ENCODE peak calls at places on chromosomes 13 and 19, in eight cellular contexts. N, E, T, W, I, D, K and H are unnamed samples.

GRCh38 chr13:114079601-114080536 is 52.6 kb downstream of the RASA3 start:
- DNase-seq in N (peak; percentile 6), E (no peak), T (no peak), W (no peak), I (no peak), D (no peak), K (no peak), H (peak; percentile 68)

GRCh38 chr13:30877335-30877734 is 28.7 kb upstream of the MEDAG start:
- DNase-seq in N (no peak), E (no peak), T (no peak), W (no peak), I (peak; percentile 8), D (peak; percentile 33), K (no peak), H (no peak)

GRCh38 chr19:51338563-51339312 is 3.2 kb downstream of the VSIG10L start:
- DNase-seq in N (peak; percentile 48), E (peak; percentile 64), T (no peak), W (peak; percentile 82), I (peak; percentile 83), D (peak; percentile 86), K (peak; percentile 95), H (peak; percentile 87)

GRCh38 chr19:4444765-4445741 is 12.5 kb downstream of the UBXN6 start:
- DNase-seq in N (peak; percentile 63), E (no peak), T (no peak), W (no peak), I (no peak), D (no peak), K (no peak), H (no peak)

GRCh38 chr13:95723428-95723827 is 46.5 kb downstream of the DNAJC3 start:
- DNase-seq in N (no peak), E (no peak), T (no peak), W (no peak), I (peak; percentile 29), D (no peak), K (no peak), H (no peak)

GRCh38 chr13:79989251-79989661 is 351.7 kb downstream of the SPRY2 start:
- DNase-seq in N (no peak), E (no peak), T (peak; percentile 49), W (no peak), I (no peak), D (no peak), K (no peak), H (no peak)

GRCh38 chr19:16825312-16826168 is 3.7 kb upstream of the SIN3B start:
- DNase-seq in N (peak; percentile 39), E (no peak), T (no peak), W (no peak), I (peak; percentile 80), D (peak; percentile 76), K (no peak), H (peak; percentile 60)

GRCh38 chr19:41871573-41872383 is 5.3 kb upstream of the CD79A start:
- DNase-seq in N (no peak), E (peak; percentile 27), T (no peak), W (no peak), I (peak; percentile 25), D (no peak), K (peak; percentile 88), H (no peak)

GRCh38 chr13:20492641-20493040 is 33.0 kb downstream of the CRYL1 start:
- DNase-seq in N (no peak), E (no peak), T (no peak), W (no peak), I (peak; percentile 66), D (peak; percentile 49), K (peak; percentile 61), H (no peak)

GRCh38 chr19:4115050-4115817 is 8.7 kb downstream of the MAP2K2 start:
- DNase-seq in N (no peak), E (peak; percentile 19), T (no peak), W (no peak), I (no peak), D (no peak), K (peak; percentile 85), H (no peak)

GRCh38 chr13:34076943-34077703 is 259.2 kb downstream of the RFC3 start:
- DNase-seq in N (no peak), E (no peak), T (no peak), W (peak; percentile 12), I (peak; percentile 20), D (peak; percentile 22), K (no peak), H (no peak)